ENCODE peak calls at places on chromosome 16, in nine cellular contexts. One of them, this sample, is unnamed.

GRCh38 chr16:9870962-9871361 is 311.3 kb downstream of the GRIN2A start:
- DNase-seq in naive thymus-derived CD8-positive, alpha-beta T cell: no peak
- DNase-seq in GM13977: no peak
- DNase-seq in Caki2: no peak
- DNase-seq in NCI-H524: no peak
- DNase-seq in NCI-H2081: no peak
- DNase-seq in stimulated activated CD8-positive, alpha-beta memory T cell treated with anti-CD3 and anti-CD28 coated beads, Interleukin-4, amount 100 ng/mL, for 1 hour: no peak
- DNase-seq in activated naive CD4-positive, alpha-beta T cell: no peak
- DNase-seq in trophoblast cell: no peak
- DNase-seq in this sample: no peak

GRCh38 chr16:87383522-87384161 is at the start of gene FBXO31:
- DNase-seq in naive thymus-derived CD8-positive, alpha-beta T cell: peak
- DNase-seq in GM13977: peak
- DNase-seq in Caki2: peak
- DNase-seq in NCI-H524: peak
- DNase-seq in NCI-H2081: peak
- DNase-seq in stimulated activated CD8-positive, alpha-beta memory T cell treated with anti-CD3 and anti-CD28 coated beads, Interleukin-4, amount 100 ng/mL, for 1 hour: peak
- DNase-seq in activated naive CD4-positive, alpha-beta T cell: peak
- DNase-seq in trophoblast cell: peak
- DNase-seq in this sample: peak

GRCh38 chr16:67447508-67448076 is 16.7 kb downstream of the HSD11B2 start:
- DNase-seq in naive thymus-derived CD8-positive, alpha-beta T cell: peak
- DNase-seq in GM13977: peak
- DNase-seq in Caki2: no peak
- DNase-seq in NCI-H524: peak
- DNase-seq in NCI-H2081: no peak
- DNase-seq in stimulated activated CD8-positive, alpha-beta memory T cell treated with anti-CD3 and anti-CD28 coated beads, Interleukin-4, amount 100 ng/mL, for 1 hour: no peak
- DNase-seq in activated naive CD4-positive, alpha-beta T cell: peak
- DNase-seq in trophoblast cell: peak
- DNase-seq in this sample: no peak

GRCh38 chr16:81723098-81723723 is 55.9 kb upstream of the PLCG2 start:
- DNase-seq in naive thymus-derived CD8-positive, alpha-beta T cell: peak
- DNase-seq in GM13977: peak
- DNase-seq in Caki2: peak
- DNase-seq in NCI-H524: peak
- DNase-seq in NCI-H2081: peak
- DNase-seq in stimulated activated CD8-positive, alpha-beta memory T cell treated with anti-CD3 and anti-CD28 coated beads, Interleukin-4, amount 100 ng/mL, for 1 hour: no peak
- DNase-seq in activated naive CD4-positive, alpha-beta T cell: peak
- DNase-seq in trophoblast cell: peak
- DNase-seq in this sample: peak

GRCh38 chr16:6828690-6829089 is 504.0 kb upstream of the RBFOX1 start:
- DNase-seq in naive thymus-derived CD8-positive, alpha-beta T cell: no peak
- DNase-seq in GM13977: no peak
- DNase-seq in Caki2: peak
- DNase-seq in NCI-H524: no peak
- DNase-seq in NCI-H2081: no peak
- DNase-seq in stimulated activated CD8-positive, alpha-beta memory T cell treated with anti-CD3 and anti-CD28 coated beads, Interleukin-4, amount 100 ng/mL, for 1 hour: no peak
- DNase-seq in activated naive CD4-positive, alpha-beta T cell: no peak
- DNase-seq in trophoblast cell: no peak
- DNase-seq in this sample: no peak

GRCh38 chr16:53775821-53776431 is 72.0 kb downstream of the FTO start:
- DNase-seq in naive thymus-derived CD8-positive, alpha-beta T cell: no peak
- DNase-seq in GM13977: no peak
- DNase-seq in Caki2: peak
- DNase-seq in NCI-H524: no peak
- DNase-seq in NCI-H2081: no peak
- DNase-seq in stimulated activated CD8-positive, alpha-beta memory T cell treated with anti-CD3 and anti-CD28 coated beads, Interleukin-4, amount 100 ng/mL, for 1 hour: no peak
- DNase-seq in activated naive CD4-positive, alpha-beta T cell: no peak
- DNase-seq in trophoblast cell: peak
- DNase-seq in this sample: no peak

GRCh38 chr16:23016372-23016771 is 132.9 kb downstream of the USP31 start:
- DNase-seq in naive thymus-derived CD8-positive, alpha-beta T cell: no peak
- DNase-seq in GM13977: no peak
- DNase-seq in Caki2: peak
- DNase-seq in NCI-H524: no peak
- DNase-seq in NCI-H2081: no peak
- DNase-seq in stimulated activated CD8-positive, alpha-beta memory T cell treated with anti-CD3 and anti-CD28 coated beads, Interleukin-4, amount 100 ng/mL, for 1 hour: no peak
- DNase-seq in activated naive CD4-positive, alpha-beta T cell: no peak
- DNase-seq in trophoblast cell: no peak
- DNase-seq in this sample: no peak

GRCh38 chr16:75864243-75864642 is 138.0 kb upstream of the CPHXL start:
- DNase-seq in naive thymus-derived CD8-positive, alpha-beta T cell: no peak
- DNase-seq in GM13977: no peak
- DNase-seq in Caki2: no peak
- DNase-seq in NCI-H524: no peak
- DNase-seq in NCI-H2081: no peak
- DNase-seq in stimulated activated CD8-positive, alpha-beta memory T cell treated with anti-CD3 and anti-CD28 coated beads, Interleukin-4, amount 100 ng/mL, for 1 hour: no peak
- DNase-seq in activated naive CD4-positive, alpha-beta T cell: no peak
- DNase-seq in trophoblast cell: no peak
- DNase-seq in this sample: no peak

GRCh38 chr16:20399185-20399584 is 5.4 kb downstream of the PDILT start:
- DNase-seq in naive thymus-derived CD8-positive, alpha-beta T cell: no peak
- DNase-seq in GM13977: no peak
- DNase-seq in Caki2: no peak
- DNase-seq in NCI-H524: no peak
- DNase-seq in NCI-H2081: no peak
- DNase-seq in stimulated activated CD8-positive, alpha-beta memory T cell treated with anti-CD3 and anti-CD28 coated beads, Interleukin-4, amount 100 ng/mL, for 1 hour: no peak
- DNase-seq in activated naive CD4-positive, alpha-beta T cell: no peak
- DNase-seq in trophoblast cell: no peak
- DNase-seq in this sample: no peak

GRCh38 chr16:15903960-15904359 is 15.6 kb upstream of the CEP20 start:
- DNase-seq in naive thymus-derived CD8-positive, alpha-beta T cell: no peak
- DNase-seq in GM13977: no peak
- DNase-seq in Caki2: no peak
- DNase-seq in NCI-H524: no peak
- DNase-seq in NCI-H2081: no peak
- DNase-seq in stimulated activated CD8-positive, alpha-beta memory T cell treated with anti-CD3 and anti-CD28 coated beads, Interleukin-4, amount 100 ng/mL, for 1 hour: no peak
- DNase-seq in activated naive CD4-positive, alpha-beta T cell: no peak
- DNase-seq in trophoblast cell: no peak
- DNase-seq in this sample: no peak

GRCh38 chr16:84360170-84360569 is 8.2 kb upstream of the ATP2C2 start:
- DNase-seq in naive thymus-derived CD8-positive, alpha-beta T cell: peak
- DNase-seq in GM13977: no peak
- DNase-seq in Caki2: peak
- DNase-seq in NCI-H524: no peak
- DNase-seq in NCI-H2081: no peak
- DNase-seq in stimulated activated CD8-positive, alpha-beta memory T cell treated with anti-CD3 and anti-CD28 coated beads, Interleukin-4, amount 100 ng/mL, for 1 hour: no peak
- DNase-seq in activated naive CD4-positive, alpha-beta T cell: peak
- DNase-seq in trophoblast cell: no peak
- DNase-seq in this sample: no peak

GRCh38 chr16:55031481-55031880 is 100.8 kb downstream of the IRX5 start:
- DNase-seq in naive thymus-derived CD8-positive, alpha-beta T cell: no peak
- DNase-seq in GM13977: no peak
- DNase-seq in Caki2: no peak
- DNase-seq in NCI-H524: no peak
- DNase-seq in NCI-H2081: no peak
- DNase-seq in stimulated activated CD8-positive, alpha-beta memory T cell treated with anti-CD3 and anti-CD28 coated beads, Interleukin-4, amount 100 ng/mL, for 1 hour: no peak
- DNase-seq in activated naive CD4-positive, alpha-beta T cell: no peak
- DNase-seq in trophoblast cell: no peak
- DNase-seq in this sample: no peak

GRCh38 chr16:28168991-28169554 is 42.7 kb downstream of the XPO6 start:
- DNase-seq in naive thymus-derived CD8-positive, alpha-beta T cell: peak
- DNase-seq in GM13977: no peak
- DNase-seq in Caki2: no peak
- DNase-seq in NCI-H524: no peak
- DNase-seq in NCI-H2081: no peak
- DNase-seq in stimulated activated CD8-positive, alpha-beta memory T cell treated with anti-CD3 and anti-CD28 coated beads, Interleukin-4, amount 100 ng/mL, for 1 hour: no peak
- DNase-seq in activated naive CD4-positive, alpha-beta T cell: peak
- DNase-seq in trophoblast cell: no peak
- DNase-seq in this sample: no peak